ENCODE peak calls at places on chromosomes 12 and 14, in seven cellular contexts. One of them, this sample, is unnamed.

GRCh38 chr12:114820773-114821172 is 136.8 kb upstream of the TBX3 start:
- DNase-seq in NAMALWA: no peak
- DNase-seq in COLO829: no peak
- DNase-seq in tibial artery: no peak
- DNase-seq in endodermal cell: no peak
- DNase-seq in endothelial cell: no peak
- DNase-seq in HuH-7.5: no peak
- DNase-seq in this sample: no peak

GRCh38 chr12:63897931-63898330 is 53.4 kb downstream of the SRGAP1 start:
- DNase-seq in NAMALWA: no peak
- DNase-seq in COLO829: no peak
- DNase-seq in tibial artery: no peak
- DNase-seq in endodermal cell: no peak
- DNase-seq in endothelial cell: peak; percentile 50
- DNase-seq in HuH-7.5: no peak
- DNase-seq in this sample: no peak

GRCh38 chr14:57957441-57957840 is 91.5 kb upstream of the SLC35F4 start:
- DNase-seq in NAMALWA: no peak
- DNase-seq in COLO829: no peak
- DNase-seq in tibial artery: no peak
- DNase-seq in endodermal cell: no peak
- DNase-seq in endothelial cell: no peak
- DNase-seq in HuH-7.5: no peak
- DNase-seq in this sample: no peak

GRCh38 chr12:39692258-39692853 is 72.8 kb upstream of the ABCD2 start:
- DNase-seq in NAMALWA: peak; percentile 20
- DNase-seq in COLO829: no peak
- DNase-seq in tibial artery: no peak
- DNase-seq in endodermal cell: no peak
- DNase-seq in endothelial cell: no peak
- DNase-seq in HuH-7.5: no peak
- DNase-seq in this sample: no peak

GRCh38 chr12:46402451-46402850 is 29.9 kb upstream of the SLC38A2 start:
- DNase-seq in NAMALWA: no peak
- DNase-seq in COLO829: peak; percentile 86
- DNase-seq in tibial artery: peak; percentile 80
- DNase-seq in endodermal cell: no peak
- DNase-seq in endothelial cell: no peak
- DNase-seq in HuH-7.5: no peak
- DNase-seq in this sample: no peak

GRCh38 chr14:53003776-53004175 is 52.9 kb upstream of the FERMT2 start:
- DNase-seq in NAMALWA: no peak
- DNase-seq in COLO829: no peak
- DNase-seq in tibial artery: no peak
- DNase-seq in endodermal cell: no peak
- DNase-seq in endothelial cell: no peak
- DNase-seq in HuH-7.5: no peak
- DNase-seq in this sample: no peak

GRCh38 chr14:78172428-78172827 is 2.3 kb downstream of the NRXN3 start:
- DNase-seq in NAMALWA: no peak
- DNase-seq in COLO829: no peak
- DNase-seq in tibial artery: no peak
- DNase-seq in endodermal cell: no peak
- DNase-seq in endothelial cell: no peak
- DNase-seq in HuH-7.5: no peak
- DNase-seq in this sample: no peak

GRCh38 chr12:67431436-67432049 is 162.4 kb downstream of the CAND1 start:
- DNase-seq in NAMALWA: no peak
- DNase-seq in COLO829: no peak
- DNase-seq in tibial artery: no peak
- DNase-seq in endodermal cell: no peak
- DNase-seq in endothelial cell: no peak
- DNase-seq in HuH-7.5: no peak
- DNase-seq in this sample: no peak

GRCh38 chr14:60640859-60641721 is 8.2 kb downstream of the SIX1 start:
- DNase-seq in NAMALWA: no peak
- DNase-seq in COLO829: no peak
- DNase-seq in tibial artery: no peak
- DNase-seq in endodermal cell: peak; percentile 47
- DNase-seq in endothelial cell: no peak
- DNase-seq in HuH-7.5: no peak
- DNase-seq in this sample: no peak

GRCh38 chr12:42483534-42483857 is 106.0 kb downstream of the PRICKLE1 start:
- DNase-seq in NAMALWA: peak; percentile 33
- DNase-seq in COLO829: no peak
- DNase-seq in tibial artery: no peak
- DNase-seq in endodermal cell: peak; percentile 82
- DNase-seq in endothelial cell: peak; percentile 58
- DNase-seq in HuH-7.5: no peak
- DNase-seq in this sample: no peak